ENCODE peak calls at places on chromosomes 12 and 14, in five cellular contexts. One of them, this sample, is unnamed.
A peak's percentile ranks its signal among the peaks of the same experiment; 100 is the strongest.

GRCh38 chr14:68211421-68211820 is 391.8 kb downstream of the RAD51B start:
- DNase-seq in mucosa of gallbladder: no peak
- DNase-seq in left colon: no peak
- DNase-seq in HT-29: no peak
- DNase-seq in activated naive CD8-positive, alpha-beta T cell treated with anti-CD3 and anti-CD28 coated beads for 36 hours: no peak
- DNase-seq in this sample: peak; percentile 7

GRCh38 chr14:81406863-81407262 is 6.7 kb upstream of the STON2 start:
- DNase-seq in mucosa of gallbladder: peak; percentile 26
- DNase-seq in left colon: no peak
- DNase-seq in HT-29: no peak
- DNase-seq in activated naive CD8-positive, alpha-beta T cell treated with anti-CD3 and anti-CD28 coated beads for 36 hours: no peak
- DNase-seq in this sample: no peak

GRCh38 chr14:54420478-54421116 is 20.6 kb downstream of the CNIH1 start:
- DNase-seq in mucosa of gallbladder: no peak
- DNase-seq in left colon: peak; percentile 33
- DNase-seq in HT-29: peak; percentile 66
- DNase-seq in activated naive CD8-positive, alpha-beta T cell treated with anti-CD3 and anti-CD28 coated beads for 36 hours: no peak
- DNase-seq in this sample: no peak

GRCh38 chr12:28378749-28379148 is 188.5 kb downstream of the CCDC91 start:
- DNase-seq in mucosa of gallbladder: no peak
- DNase-seq in left colon: no peak
- DNase-seq in HT-29: no peak
- DNase-seq in activated naive CD8-positive, alpha-beta T cell treated with anti-CD3 and anti-CD28 coated beads for 36 hours: no peak
- DNase-seq in this sample: peak; percentile 5

GRCh38 chr12:45217846-45218245 is 2.0 kb downstream of the ANO6 start:
- DNase-seq in mucosa of gallbladder: no peak
- DNase-seq in left colon: no peak
- DNase-seq in HT-29: no peak
- DNase-seq in activated naive CD8-positive, alpha-beta T cell treated with anti-CD3 and anti-CD28 coated beads for 36 hours: no peak
- DNase-seq in this sample: no peak

GRCh38 chr14:28102814-28103213 is 663.8 kb upstream of the FOXG1 start:
- DNase-seq in mucosa of gallbladder: no peak
- DNase-seq in left colon: no peak
- DNase-seq in HT-29: no peak
- DNase-seq in activated naive CD8-positive, alpha-beta T cell treated with anti-CD3 and anti-CD28 coated beads for 36 hours: no peak
- DNase-seq in this sample: no peak

GRCh38 chr12:25775968-25776367 is 182.5 kb upstream of the RASSF8 start:
- DNase-seq in mucosa of gallbladder: no peak
- DNase-seq in left colon: no peak
- DNase-seq in HT-29: no peak
- DNase-seq in activated naive CD8-positive, alpha-beta T cell treated with anti-CD3 and anti-CD28 coated beads for 36 hours: no peak
- DNase-seq in this sample: no peak

GRCh38 chr14:59086241-59086899 is 102.1 kb upstream of the DAAM1 start:
- DNase-seq in mucosa of gallbladder: no peak
- DNase-seq in left colon: no peak
- DNase-seq in HT-29: no peak
- DNase-seq in activated naive CD8-positive, alpha-beta T cell treated with anti-CD3 and anti-CD28 coated beads for 36 hours: no peak
- DNase-seq in this sample: no peak

GRCh38 chr12:102365365-102365764 is 115.0 kb downstream of the IGF1 start:
- DNase-seq in mucosa of gallbladder: no peak
- DNase-seq in left colon: no peak
- DNase-seq in HT-29: no peak
- DNase-seq in activated naive CD8-positive, alpha-beta T cell treated with anti-CD3 and anti-CD28 coated beads for 36 hours: no peak
- DNase-seq in this sample: no peak

GRCh38 chr12:3255071-3255470 is 177.9 kb downstream of the TSPAN9 start:
- DNase-seq in mucosa of gallbladder: no peak
- DNase-seq in left colon: no peak
- DNase-seq in HT-29: no peak
- DNase-seq in activated naive CD8-positive, alpha-beta T cell treated with anti-CD3 and anti-CD28 coated beads for 36 hours: no peak
- DNase-seq in this sample: no peak

GRCh38 chr12:67222302-67222701 is 46.9 kb upstream of the CAND1 start:
- DNase-seq in mucosa of gallbladder: no peak
- DNase-seq in left colon: no peak
- DNase-seq in HT-29: peak; percentile 28
- DNase-seq in activated naive CD8-positive, alpha-beta T cell treated with anti-CD3 and anti-CD28 coated beads for 36 hours: no peak
- DNase-seq in this sample: no peak

GRCh38 chr12:124655317-124656213 is 88.2 kb upstream of the NCOR2 start:
- DNase-seq in mucosa of gallbladder: peak; percentile 59
- DNase-seq in left colon: peak; percentile 47
- DNase-seq in HT-29: peak; percentile 54
- DNase-seq in activated naive CD8-positive, alpha-beta T cell treated with anti-CD3 and anti-CD28 coated beads for 36 hours: no peak
- DNase-seq in this sample: no peak

GRCh38 chr14:50407089-50407813 is 10.6 kb upstream of the CDKL1 start:
- DNase-seq in mucosa of gallbladder: no peak
- DNase-seq in left colon: no peak
- DNase-seq in HT-29: no peak
- DNase-seq in activated naive CD8-positive, alpha-beta T cell treated with anti-CD3 and anti-CD28 coated beads for 36 hours: no peak
- DNase-seq in this sample: no peak

GRCh38 chr12:1179128-1179527 is 188.1 kb downstream of the ERC1 start:
- DNase-seq in mucosa of gallbladder: no peak
- DNase-seq in left colon: no peak
- DNase-seq in HT-29: no peak
- DNase-seq in activated naive CD8-positive, alpha-beta T cell treated with anti-CD3 and anti-CD28 coated beads for 36 hours: no peak
- DNase-seq in this sample: no peak

This sample was measured in GM12865.